ENCODE peak calls at places on chromosomes 6 and 20, in four cellular contexts. B, N, W and H are unnamed samples.

GRCh38 chr6:151317206-151317994 is 74.0 kb downstream of the ZBTB2 start:
- ATAC-seq in B (no peak), N (no peak), W (peak; percentile 76), H (no peak)

GRCh38 chr6:134245691-134246090 is 72.2 kb downstream of the SGK1 start:
- ATAC-seq in B (no peak), N (no peak), W (no peak), H (no peak)

GRCh38 chr6:20402181-20403079 is 751 bp downstream of the E2F3 start:
- ATAC-seq in B (no peak), N (peak; percentile 3), W (peak; percentile 26), H (no peak)

GRCh38 chr6:105519954-105520353 is 117.1 kb upstream of the PREP start:
- ATAC-seq in B (no peak), N (no peak), W (no peak), H (no peak)

GRCh38 chr20:57451759-57452661 is 60.8 kb downstream of the RBM38 start:
- ATAC-seq in B (no peak), N (peak; percentile 33), W (peak; percentile 83), H (peak; percentile 26)

GRCh38 chr20:32149566-32150170 is 40.2 kb downstream of the TM9SF4 start:
- ATAC-seq in B (no peak), N (no peak), W (no peak), H (no peak)

GRCh38 chr6:36897629-36898028 is 11.9 kb downstream of the C6orf89 start:
- ATAC-seq in B (peak; percentile 91), N (no peak), W (peak; percentile 63), H (no peak)

GRCh38 chr6:142912125-142912524 is 32.9 kb downstream of the HIVEP2 start:
- ATAC-seq in B (no peak), N (no peak), W (no peak), H (no peak)

GRCh38 chr6:99019341-99019740 is 71.6 kb upstream of the FBXL4 start:
- ATAC-seq in B (no peak), N (no peak), W (no peak), H (no peak)

GRCh38 chr6:109048176-109048575 is 46.5 kb downstream of the SESN1 start:
- ATAC-seq in B (no peak), N (no peak), W (no peak), H (no peak)

GRCh38 chr6:132142768-132143167 is 191.6 kb upstream of the CCN2 start:
- ATAC-seq in B (no peak), N (no peak), W (no peak), H (no peak)

GRCh38 chr6:7535498-7535897 is 6.0 kb upstream of the DSP start:
- ATAC-seq in B (no peak), N (no peak), W (no peak), H (no peak)

GRCh38 chr6:154343473-154344308 is 12.9 kb downstream of the IPCEF1 start:
- ATAC-seq in B (no peak), N (peak; percentile 77), W (peak; percentile 65), H (no peak)

GRCh38 chr20:50121858-50122271 is 8.9 kb upstream of the UBE2V1 start:
- ATAC-seq in B (no peak), N (no peak), W (no peak), H (no peak)

GRCh38 chr20:32368930-32369329 is 10.8 kb downstream of the ASXL1 start:
- ATAC-seq in B (no peak), N (no peak), W (no peak), H (no peak)

GRCh38 chr6:19210849-19211590 is 626.1 kb upstream of the ID4 start:
- ATAC-seq in B (no peak), N (no peak), W (peak; percentile 40), H (no peak)

GRCh38 chr6:111552241-111552744 is 53.4 kb downstream of the TRAF3IP2 start:
- ATAC-seq in B (peak; percentile 95), N (peak; percentile 93), W (peak; percentile 95), H (peak; percentile 89)

GRCh38 chr6:131688286-131688685 is 12.9 kb downstream of the OR2A4 start:
- ATAC-seq in B (no peak), N (no peak), W (no peak), H (no peak)

GRCh38 chr6:124949706-124950105 is 12.5 kb upstream of the RNF217 start:
- ATAC-seq in B (no peak), N (no peak), W (no peak), H (no peak)

GRCh38 chr6:2222275-2222842 is 23.0 kb downstream of the GMDS start:
- ATAC-seq in B (no peak), N (no peak), W (no peak), H (no peak)

GRCh38 chr6:116450769-116451740 is 10.1 kb upstream of the CALHM6 start:
- ATAC-seq in B (no peak), N (no peak), W (peak; percentile 49), H (no peak)

GRCh38 chr6:131782764-131783163 is 25.1 kb upstream of the ENPP1 start:
- ATAC-seq in B (no peak), N (no peak), W (peak; percentile 35), H (no peak)

GRCh38 chr6:45896783-45897441 is 118.7 kb downstream of the CLIC5 start:
- ATAC-seq in B (peak; percentile 50), N (peak; percentile 54), W (peak; percentile 18), H (peak; percentile 17)

GRCh38 chr6:150806790-150807189 is 58.7 kb upstream of the MTHFD1L start:
- ATAC-seq in B (no peak), N (no peak), W (no peak), H (no peak)

GRCh38 chr6:170044836-170045562 is 245.9 kb downstream of the DLL1 start:
- ATAC-seq in B (no peak), N (no peak), W (no peak), H (no peak)

GRCh38 chr6:16043171-16044142 is 85.4 kb upstream of the MYLIP start:
- ATAC-seq in B (peak; percentile 74), N (peak; percentile 92), W (no peak), H (no peak)

GRCh38 chr6:15722731-15723130 is 59.9 kb upstream of the DTNBP1 start:
- ATAC-seq in B (no peak), N (no peak), W (no peak), H (no peak)

GRCh38 chr6:43734294-43734665 is 35.7 kb upstream of the VEGFA start:
- ATAC-seq in B (no peak), N (no peak), W (no peak), H (no peak)

GRCh38 chr20:57047281-57048026 is 219.0 kb downstream of the BMP7 start:
- ATAC-seq in B (no peak), N (no peak), W (no peak), H (no peak)

GRCh38 chr6:11789754-11790153 is 11.2 kb upstream of the ADTRP start:
- ATAC-seq in B (no peak), N (no peak), W (no peak), H (no peak)

GRCh38 chr6:43176423-43176786 is 5.3 kb downstream of the SRF start:
- ATAC-seq in B (no peak), N (no peak), W (no peak), H (no peak)

GRCh38 chr20:35467339-35468224 is 12.2 kb downstream of the CEP250 start:
- ATAC-seq in B (peak; percentile 84), N (peak; percentile 36), W (peak; percentile 57), H (peak; percentile 74)

GRCh38 chr6:166202321-166202733 is 34.7 kb upstream of the TBXT start:
- ATAC-seq in B (peak; percentile 50), N (no peak), W (peak; percentile 89), H (peak; percentile 60)

GRCh38 chr20:3804781-3805180 is 8.7 kb downstream of the CDC25B start:
- ATAC-seq in B (no peak), N (no peak), W (no peak), H (no peak)

GRCh38 chr6:35064508-35065440 is 76.4 kb downstream of the TCP11 start:
- ATAC-seq in B (no peak), N (peak; percentile 41), W (peak; percentile 36), H (peak; percentile 31)

GRCh38 chr20:18795366-18795765 is 18.2 kb upstream of the SCP2D1 start:
- ATAC-seq in B (no peak), N (no peak), W (no peak), H (no peak)

GRCh38 chr6:2790588-2790987 is 25.4 kb downstream of the WRNIP1 start:
- ATAC-seq in B (peak; percentile 47), N (peak; percentile 66), W (peak; percentile 50), H (peak; percentile 77)

GRCh38 chr6:36514554-36515456 is 32.5 kb downstream of the STK38 start:
- ATAC-seq in B (no peak), N (no peak), W (peak; percentile 11), H (no peak)